ENCODE peak calls at places on chromosomes 2 and 18, in five cellular contexts. T, U, V, J and D are unnamed samples.

GRCh38 chr2:55309441-55309840 is 40.4 kb upstream of the MTIF2 start:
- DNase-seq in T (no peak), U (no peak), V (no peak), J (no peak), D (no peak)

GRCh38 chr2:240597054-240597418 is 10.5 kb downstream of the CAPN10 start:
- DNase-seq in T (no peak), U (no peak), V (peak), J (peak), D (no peak)

GRCh38 chr2:229137623-229138022 is 133.5 kb downstream of the PID1 start:
- DNase-seq in T (no peak), U (no peak), V (no peak), J (no peak), D (no peak)

GRCh38 chr18:33616556-33616955 is 38.5 kb downstream of the ASXL3 start:
- DNase-seq in T (no peak), U (no peak), V (no peak), J (no peak), D (no peak)

GRCh38 chr2:18701981-18702380 is 112.6 kb upstream of the NT5C1B start:
- DNase-seq in T (no peak), U (no peak), V (no peak), J (no peak), D (no peak)

GRCh38 chr2:186135697-186136096 is 350.4 kb upstream of the ZC3H15 start:
- DNase-seq in T (no peak), U (no peak), V (no peak), J (no peak), D (no peak)

GRCh38 chr2:6865346-6866238 is at the start of gene CMPK2:
- DNase-seq in T (no peak), U (peak), V (peak), J (peak), D (peak)

GRCh38 chr2:54456526-54457325 is 599 bp downstream of the SPTBN1 start:
- DNase-seq in T (no peak), U (no peak), V (no peak), J (peak), D (peak)

GRCh38 chr2:231172020-231172419 is 26.4 kb upstream of the ARMC9 start:
- DNase-seq in T (no peak), U (no peak), V (no peak), J (no peak), D (no peak)

GRCh38 chr2:19416784-19417684 is 58.6 kb upstream of the OSR1 start:
- DNase-seq in T (no peak), U (no peak), V (no peak), J (no peak), D (no peak)

GRCh38 chr2:69250981-69251380 is 136.0 kb downstream of the GFPT1 start:
- DNase-seq in T (no peak), U (no peak), V (no peak), J (no peak), D (no peak)

GRCh38 chr2:240571314-240571973 is 3.2 kb downstream of the RNPEPL1 start:
- DNase-seq in T (no peak), U (no peak), V (no peak), J (peak), D (no peak)

GRCh38 chr18:37393945-37394609 is 171.5 kb downstream of the CELF4 start:
- DNase-seq in T (peak), U (no peak), V (peak), J (peak), D (peak)

GRCh38 chr2:3779650-3780049 is 76.3 kb downstream of the DCDC2C start:
- DNase-seq in T (no peak), U (no peak), V (no peak), J (no peak), D (no peak)

GRCh38 chr2:25339121-25339738 is 2.5 kb downstream of the DNMT3A start:
- DNase-seq in T (no peak), U (no peak), V (no peak), J (peak), D (no peak)
- H3K27ac ChIP-seq in T (peak), U (no peak), V (no peak), J (peak), D (peak)

GRCh38 chr2:46320141-46320567 is 22.9 kb downstream of the EPAS1 start:
- DNase-seq in T (no peak), U (no peak), V (no peak), J (no peak), D (no peak)

GRCh38 chr2:46323671-46324207 is 26.5 kb downstream of the EPAS1 start:
- DNase-seq in T (no peak), U (no peak), V (no peak), J (no peak), D (no peak)

GRCh38 chr2:46318579-46319460 is 21.6 kb downstream of the EPAS1 start:
- DNase-seq in T (no peak), U (no peak), V (no peak), J (no peak), D (no peak)

GRCh38 chr2:46317092-46317486 is 19.9 kb downstream of the EPAS1 start:
- DNase-seq in T (no peak), U (no peak), V (no peak), J (no peak), D (no peak)

DNA sequence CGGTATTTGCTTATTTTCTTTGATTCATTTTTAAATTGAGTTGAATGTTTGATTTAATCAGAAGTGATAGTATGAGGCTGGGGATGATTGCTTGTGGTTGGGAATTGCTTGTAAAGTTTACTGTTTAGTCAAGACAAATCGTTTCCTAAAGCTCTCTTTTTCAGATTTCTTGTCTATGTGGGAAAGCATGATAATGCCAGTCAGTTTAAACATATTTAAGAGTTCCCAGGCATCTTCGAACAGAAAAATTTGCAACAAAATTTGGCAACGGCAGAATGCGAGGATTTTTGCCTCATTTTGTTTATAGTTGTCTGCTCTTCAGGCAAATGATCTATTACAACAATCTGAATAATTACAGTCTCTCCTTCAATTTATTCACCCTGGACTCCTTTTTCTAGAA is 22.5 kb downstream of the EPAS1 start:
- DNase-seq in T (no peak), U (no peak), V (no peak), J (no peak), D (no peak)
- H3K27ac ChIP-seq in T (peak), U (no peak), V (no peak), J (peak), D (no peak)

GRCh38 chr2:205754924-205755321 is 72.6 kb downstream of the NRP2 start:
- DNase-seq in T (peak), U (no peak), V (no peak), J (peak), D (no peak)

GRCh38 chr2:205755923-205756322 is 73.6 kb downstream of the NRP2 start:
- DNase-seq in T (peak), U (no peak), V (no peak), J (peak), D (no peak)

GRCh38 chr2:205752924-205753323 is 70.6 kb downstream of the NRP2 start:
- DNase-seq in T (no peak), U (no peak), V (no peak), J (no peak), D (no peak)

GRCh38 chr2:205752421-205752820 is 70.1 kb downstream of the NRP2 start:
- DNase-seq in T (no peak), U (no peak), V (no peak), J (no peak), D (no peak)

GRCh38 chr2:205754285-205754923 is 72.1 kb downstream of the NRP2 start:
- DNase-seq in T (no peak), U (no peak), V (no peak), J (no peak), D (no peak)
- H3K27ac ChIP-seq in T (peak), U (no peak), V (peak), J (peak), D (peak)

GRCh38 chr2:46818819-46819218 is 96.8 kb downstream of the MCFD2 start:
- DNase-seq in T (no peak), U (no peak), V (no peak), J (no peak), D (no peak)
- H3K27ac ChIP-seq in T (peak), U (no peak), V (peak), J (no peak), D (no peak)

GRCh38 chr18:68275616-68276015 is 439.3 kb downstream of the TMX3 start:
- DNase-seq in T (no peak), U (no peak), V (no peak), J (no peak), D (no peak)
- H3K27ac ChIP-seq in T (no peak), U (no peak), V (no peak), J (no peak), D (no peak)